ENCODE peak calls at places on chromosome 4, in nine cellular contexts. One of them, this sample, is unnamed. For H3K4me1 and H3K9me3, the result is how much of the 10 kb centered on the place peaks cover.

GRCh38 chr4:107988763-107989035 is 990 bp upstream of the HADH start:
- DNase-seq in lower lobe of right lung: no peak
- DNase-seq in PC-3: no peak
- DNase-seq in fibroblast of lung: no peak
- DNase-seq in colonic mucosa: peak
- DNase-seq in Caco-2: no peak
- DNase-seq in lung: no peak
- DNase-seq in SK-N-SH: no peak
- DNase-seq in left lung: no peak
- DNase-seq in this sample: no peak

GRCh38 chr4:169144061-169144600 is 126.6 kb downstream of the SH3RF1 start:
- DNase-seq in lung: no peak
- DNase-seq in Caco-2: no peak
- DNase-seq in SK-N-SH: no peak
- DNase-seq in left lung: no peak
- DNase-seq in lower lobe of right lung: no peak
- DNase-seq in colonic mucosa: no peak
- DNase-seq in fibroblast of lung: no peak
- DNase-seq in PC-3: no peak
- DNase-seq in this sample: no peak

GRCh38 chr4:37936889-37937498 is 23.2 kb upstream of the PTTG2 start:
- DNase-seq in fibroblast of lung: no peak
- DNase-seq in Caco-2: no peak
- DNase-seq in left lung: no peak
- DNase-seq in SK-N-SH: no peak
- DNase-seq in PC-3: no peak
- DNase-seq in lower lobe of right lung: no peak
- DNase-seq in lung: no peak
- DNase-seq in colonic mucosa: no peak
- DNase-seq in this sample: peak

GRCh38 chr4:84455697-84456096 is 43.4 kb downstream of the NKX6-1 start:
- DNase-seq in colonic mucosa: no peak
- DNase-seq in SK-N-SH: no peak
- DNase-seq in lung: no peak
- DNase-seq in left lung: no peak
- DNase-seq in Caco-2: no peak
- DNase-seq in fibroblast of lung: peak
- DNase-seq in lower lobe of right lung: no peak
- DNase-seq in PC-3: no peak
- DNase-seq in this sample: no peak

GRCh38 chr4:6236816-6237390 is 32.7 kb upstream of the WFS1 start:
- DNase-seq in lower lobe of right lung: no peak
- DNase-seq in lung: no peak
- DNase-seq in left lung: no peak
- DNase-seq in colonic mucosa: no peak
- DNase-seq in PC-3: no peak
- DNase-seq in SK-N-SH: no peak
- DNase-seq in Caco-2: peak
- DNase-seq in fibroblast of lung: no peak
- DNase-seq in this sample: no peak

GRCh38 chr4:114642173-114642780 is 43.7 kb downstream of the UGT8 start:
- DNase-seq in Caco-2: no peak
- DNase-seq in left lung: no peak
- DNase-seq in fibroblast of lung: no peak
- DNase-seq in lung: no peak
- DNase-seq in colonic mucosa: no peak
- DNase-seq in PC-3: no peak
- DNase-seq in SK-N-SH: no peak
- DNase-seq in lower lobe of right lung: no peak
- DNase-seq in this sample: no peak

GRCh38 chr4:159012381-159012780 is 90.5 kb upstream of the RAPGEF2 start:
- DNase-seq in fibroblast of lung: peak
- DNase-seq in PC-3: peak
- DNase-seq in left lung: no peak
- DNase-seq in Caco-2: no peak
- DNase-seq in SK-N-SH: no peak
- DNase-seq in lower lobe of right lung: no peak
- DNase-seq in colonic mucosa: no peak
- DNase-seq in lung: no peak
- DNase-seq in this sample: no peak

GRCh38 chr4:26326791-26327190 is 6.0 kb downstream of the RBPJ start:
- DNase-seq in colonic mucosa: no peak
- DNase-seq in SK-N-SH: no peak
- DNase-seq in PC-3: peak
- DNase-seq in lung: no peak
- DNase-seq in fibroblast of lung: peak
- DNase-seq in left lung: no peak
- DNase-seq in lower lobe of right lung: no peak
- DNase-seq in Caco-2: no peak
- DNase-seq in this sample: no peak

GRCh38 chr4:154049457-154050181 is 260.7 kb upstream of the SFRP2 start:
- DNase-seq in SK-N-SH: peak
- DNase-seq in Caco-2: peak
- DNase-seq in colonic mucosa: no peak
- DNase-seq in lung: no peak
- DNase-seq in PC-3: peak
- DNase-seq in left lung: no peak
- DNase-seq in fibroblast of lung: peak
- DNase-seq in lower lobe of right lung: no peak
- DNase-seq in this sample: no peak

GRCh38 chr4:61493470-61493869 is 293.3 kb downstream of the ADGRL3 start:
- DNase-seq in fibroblast of lung: no peak
- DNase-seq in PC-3: no peak
- DNase-seq in Caco-2: no peak
- DNase-seq in left lung: no peak
- DNase-seq in lower lobe of right lung: no peak
- DNase-seq in SK-N-SH: no peak
- DNase-seq in lung: no peak
- DNase-seq in colonic mucosa: no peak
- DNase-seq in this sample: no peak

GRCh38 chr4:152691761-152692160 is 12.0 kb upstream of the TMEM154 start:
- DNase-seq in fibroblast of lung: no peak
- DNase-seq in SK-N-SH: no peak
- DNase-seq in colonic mucosa: no peak
- DNase-seq in PC-3: no peak
- DNase-seq in left lung: no peak
- DNase-seq in lung: no peak
- DNase-seq in Caco-2: peak
- DNase-seq in lower lobe of right lung: no peak
- DNase-seq in this sample: no peak

GRCh38 chr4:6239968-6240367 is 29.7 kb upstream of the WFS1 start:
- DNase-seq in SK-N-SH: no peak
- DNase-seq in lower lobe of right lung: peak
- DNase-seq in Caco-2: peak
- DNase-seq in left lung: no peak
- DNase-seq in lung: no peak
- DNase-seq in PC-3: no peak
- DNase-seq in colonic mucosa: no peak
- DNase-seq in fibroblast of lung: no peak
- DNase-seq in this sample: peak

GRCh38 chr4:10164877-10165283 is 48.3 kb upstream of the WDR1 start:
- DNase-seq in left lung: no peak
- DNase-seq in colonic mucosa: peak
- DNase-seq in lung: no peak
- DNase-seq in Caco-2: no peak
- DNase-seq in SK-N-SH: peak
- DNase-seq in lower lobe of right lung: no peak
- DNase-seq in fibroblast of lung: peak
- DNase-seq in PC-3: peak
- DNase-seq in this sample: no peak

GRCh38 chr4:20543131-20543530 is 157.1 kb upstream of the PACRGL start:
- DNase-seq in left lung: no peak
- DNase-seq in fibroblast of lung: no peak
- DNase-seq in Caco-2: no peak
- DNase-seq in colonic mucosa: no peak
- DNase-seq in lower lobe of right lung: no peak
- DNase-seq in SK-N-SH: no peak
- DNase-seq in PC-3: no peak
- DNase-seq in lung: no peak
- DNase-seq in this sample: no peak

GRCh38 chr4:158121203-158121586 is 51.6 kb downstream of the GASK1B start:
- DNase-seq in PC-3: no peak
- DNase-seq in lower lobe of right lung: no peak
- DNase-seq in lung: peak
- DNase-seq in left lung: no peak
- DNase-seq in Caco-2: no peak
- DNase-seq in SK-N-SH: no peak
- DNase-seq in colonic mucosa: no peak
- DNase-seq in fibroblast of lung: peak
- DNase-seq in this sample: peak

GRCh38 chr4:128350449-128351045 is 62.9 kb upstream of the PGRMC2 start:
- DNase-seq in PC-3: no peak
- DNase-seq in left lung: no peak
- DNase-seq in colonic mucosa: no peak
- DNase-seq in lower lobe of right lung: no peak
- DNase-seq in Caco-2: no peak
- DNase-seq in fibroblast of lung: no peak
- DNase-seq in SK-N-SH: no peak
- DNase-seq in lung: no peak
- DNase-seq in this sample: no peak

GRCh38 chr4:113539408-113539807 is 222.1 kb downstream of the CAMK2D start:
- DNase-seq in left lung: no peak
- DNase-seq in lung: no peak
- DNase-seq in SK-N-SH: no peak
- DNase-seq in colonic mucosa: no peak
- DNase-seq in lower lobe of right lung: no peak
- DNase-seq in fibroblast of lung: peak
- DNase-seq in PC-3: peak
- DNase-seq in Caco-2: no peak
- DNase-seq in this sample: no peak

GRCh38 chr4:3346146-3346545 is 53.3 kb downstream of the RGS12 start:
- DNase-seq in SK-N-SH: peak
- DNase-seq in lower lobe of right lung: no peak
- DNase-seq in lung: peak
- DNase-seq in Caco-2: no peak
- DNase-seq in left lung: no peak
- DNase-seq in PC-3: peak
- DNase-seq in colonic mucosa: peak
- DNase-seq in fibroblast of lung: peak
- DNase-seq in this sample: peak

GRCh38 chr4:156870166-156870565 is 101.4 kb downstream of the PDGFC start:
- DNase-seq in lung: no peak
- DNase-seq in PC-3: no peak
- DNase-seq in colonic mucosa: no peak
- DNase-seq in fibroblast of lung: no peak
- DNase-seq in left lung: no peak
- DNase-seq in lower lobe of right lung: no peak
- DNase-seq in Caco-2: no peak
- DNase-seq in SK-N-SH: no peak
- DNase-seq in this sample: no peak

GRCh38 chr4:147617173-147617840 is at the start of gene TMEM184C:
- DNase-seq in SK-N-SH: peak
- DNase-seq in left lung: peak
- DNase-seq in lower lobe of right lung: peak
- DNase-seq in PC-3: peak
- DNase-seq in lung: peak
- DNase-seq in colonic mucosa: peak
- DNase-seq in Caco-2: peak
- DNase-seq in fibroblast of lung: peak
- DNase-seq in this sample: peak
- TF ChIP-seq CTCF in SK-N-SH: peak
- TF ChIP-seq CTCF in left lung: no peak
- TF ChIP-seq CTCF in lower lobe of right lung: no peak
- TF ChIP-seq CTCF in PC-3: no peak
- TF ChIP-seq CTCF in lung: no peak
- TF ChIP-seq CTCF in colonic mucosa: no peak
- TF ChIP-seq CTCF in Caco-2: peak
- TF ChIP-seq CTCF in fibroblast of lung: peak
- TF ChIP-seq CTCF in this sample: no peak

GRCh38 chr4:66279084-66279483 is 608.8 kb upstream of the EPHA5 start:
- DNase-seq in lower lobe of right lung: no peak
- DNase-seq in SK-N-SH: no peak
- DNase-seq in fibroblast of lung: no peak
- DNase-seq in left lung: no peak
- DNase-seq in Caco-2: no peak
- DNase-seq in colonic mucosa: no peak
- DNase-seq in lung: no peak
- DNase-seq in PC-3: no peak
- DNase-seq in this sample: no peak
- H3K4me1 ChIP-seq in lower lobe of right lung: under half
- H3K4me1 ChIP-seq in SK-N-SH: under half
- H3K4me1 ChIP-seq in fibroblast of lung: under half
- H3K4me1 ChIP-seq in left lung: under half
- H3K4me1 ChIP-seq in Caco-2: under half
- H3K4me1 ChIP-seq in colonic mucosa: under half
- H3K4me1 ChIP-seq in lung: under half
- H3K4me1 ChIP-seq in PC-3: under half
- H3K4me1 ChIP-seq in this sample: under half

GRCh38 chr4:30068234-30068633 is 651.9 kb upstream of the PCDH7 start:
- DNase-seq in lung: no peak
- DNase-seq in SK-N-SH: no peak
- DNase-seq in colonic mucosa: no peak
- DNase-seq in Caco-2: no peak
- DNase-seq in PC-3: no peak
- DNase-seq in left lung: no peak
- DNase-seq in fibroblast of lung: no peak
- DNase-seq in lower lobe of right lung: no peak
- DNase-seq in this sample: no peak

DNA sequence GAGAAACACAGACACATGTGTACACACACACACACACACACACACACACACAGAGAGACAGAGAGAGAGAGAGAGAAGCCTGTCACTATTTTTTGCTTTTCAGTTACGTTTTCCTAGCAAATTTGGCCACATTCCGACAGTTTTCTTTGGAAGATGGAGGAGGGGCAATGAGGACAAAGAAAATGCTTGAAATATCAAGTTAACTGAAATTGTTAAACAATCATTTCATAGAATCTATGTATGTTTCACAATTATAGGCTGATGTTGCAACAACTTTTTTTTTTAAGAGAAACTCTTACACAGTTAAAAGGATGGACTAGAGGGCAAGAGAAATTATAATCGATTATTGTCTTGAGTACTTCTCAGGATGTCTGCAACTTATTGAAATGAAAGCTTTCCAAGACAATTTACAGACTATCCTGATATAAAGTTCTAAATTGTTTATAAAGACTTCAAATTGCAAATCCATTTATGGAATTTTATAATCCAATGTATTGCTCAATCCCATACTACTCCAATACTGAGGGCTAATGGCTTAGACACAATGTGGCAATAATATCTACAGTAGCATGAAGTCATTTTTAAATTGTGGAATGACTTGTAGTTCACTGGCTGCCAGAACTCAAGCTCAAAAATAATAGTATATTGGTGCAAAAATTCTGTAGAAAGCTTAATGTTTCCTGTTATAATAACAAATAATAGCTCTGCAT is 647.0 kb upstream of the PCDH7 start:
- DNase-seq in PC-3: no peak
- DNase-seq in Caco-2: no peak
- DNase-seq in lower lobe of right lung: no peak
- DNase-seq in left lung: no peak
- DNase-seq in colonic mucosa: no peak
- DNase-seq in fibroblast of lung: no peak
- DNase-seq in SK-N-SH: no peak
- DNase-seq in lung: no peak
- DNase-seq in this sample: no peak
- H3K9me3 ChIP-seq in PC-3: under half
- H3K9me3 ChIP-seq in Caco-2: under half
- H3K9me3 ChIP-seq in lower lobe of right lung: under half
- H3K9me3 ChIP-seq in left lung: under half
- H3K9me3 ChIP-seq in colonic mucosa: under half
- H3K9me3 ChIP-seq in fibroblast of lung: under half
- H3K9me3 ChIP-seq in SK-N-SH: under half
- H3K9me3 ChIP-seq in lung: under half
- H3K9me3 ChIP-seq in this sample: under half

GRCh38 chr4:109921384-109921808 is 8.7 kb downstream of the EGF start:
- DNase-seq in fibroblast of lung: peak
- DNase-seq in colonic mucosa: no peak
- DNase-seq in lower lobe of right lung: no peak
- DNase-seq in SK-N-SH: no peak
- DNase-seq in PC-3: peak
- DNase-seq in Caco-2: no peak
- DNase-seq in lung: no peak
- DNase-seq in left lung: no peak
- DNase-seq in this sample: no peak
- TF ChIP-seq CTCF in fibroblast of lung: no peak
- TF ChIP-seq CTCF in colonic mucosa: no peak
- TF ChIP-seq CTCF in lower lobe of right lung: no peak
- TF ChIP-seq CTCF in SK-N-SH: no peak
- TF ChIP-seq CTCF in PC-3: no peak
- TF ChIP-seq CTCF in Caco-2: no peak
- TF ChIP-seq CTCF in lung: no peak
- TF ChIP-seq CTCF in left lung: no peak
- TF ChIP-seq CTCF in this sample: no peak

This sample was measured in heart left ventricle.